ENCODE peak calls at places on chromosome 21, in nine cellular contexts. M is AG04449; A is CD8-positive, alpha-beta T cell; Q is cardiac muscle cell; J is GM23338; R is BJ; F is breast epithelium; V is right lobe of liver; X is astrocyte of the cerebellum. T is an unnamed sample.

GRCh38 chr21:42561742-42562141 is 48.1 kb downstream of the SLC37A1 start:
- DNase-seq in F (no peak), J (no peak), X (no peak), M (no peak), A (no peak), V (peak; percentile 25), Q (no peak), R (no peak), T (no peak)

GRCh38 chr21:46063227-46063626 is 34.7 kb upstream of the COL6A2 start:
- DNase-seq in A (no peak), Q (no peak), F (no peak), X (no peak), V (no peak), M (no peak), R (no peak), J (no peak), T (no peak)

GRCh38 chr21:28358702-28359101 is 634.0 kb downstream of the LTN1 start:
- DNase-seq in Q (no peak), V (no peak), M (no peak), R (no peak), X (no peak), F (no peak), J (no peak), A (no peak), T (no peak)

GRCh38 chr21:24658016-24658415 is 949.3 kb downstream of the MRPL39 start:
- DNase-seq in F (no peak), Q (no peak), M (no peak), X (no peak), V (no peak), R (no peak), A (no peak), J (no peak), T (no peak)

GRCh38 chr21:30491963-30492428 is at the start of gene KRTAP19-3:
- DNase-seq in V (no peak), A (no peak), Q (no peak), M (no peak), J (peak; percentile 6), X (no peak), R (no peak), F (no peak), T (no peak)

GRCh38 chr21:41958886-41959563 is 5.2 kb upstream of the C2CD2 start:
- DNase-seq in A (no peak), R (no peak), X (no peak), M (no peak), F (peak; percentile 82), Q (no peak), V (no peak), J (no peak), T (no peak)

GRCh38 chr21:28393279-28393678 is 599.4 kb downstream of the LTN1 start:
- DNase-seq in M (no peak), J (peak; percentile 9), Q (no peak), R (no peak), A (no peak), V (no peak), F (no peak), X (no peak), T (no peak)

GRCh38 chr21:40967771-40968170 is 120.8 kb upstream of the DSCAM start:
- DNase-seq in Q (no peak), F (no peak), R (no peak), X (no peak), M (no peak), J (peak; percentile 21), V (no peak), A (no peak), T (no peak)

GRCh38 chr21:41426656-41427311 is 745 bp downstream of the MX1 start:
- DNase-seq in A (no peak), M (no peak), J (peak; percentile 51), R (no peak), X (no peak), F (no peak), V (no peak), Q (no peak), T (no peak)

GRCh38 chr21:43188712-43189151 is 19.9 kb downstream of the CRYAA start:
- DNase-seq in V (peak; percentile 37), A (no peak), J (no peak), R (no peak), F (peak; percentile 86), M (no peak), X (no peak), Q (no peak), T (no peak)

GRCh38 chr21:21156919-21157318 is 158.7 kb downstream of the NCAM2 start:
- DNase-seq in M (no peak), A (no peak), F (no peak), Q (no peak), R (no peak), J (no peak), X (no peak), V (no peak), T (no peak)

GRCh38 chr21:42837421-42838211 is 41.7 kb downstream of the WDR4 start:
- DNase-seq in F (no peak), A (no peak), R (no peak), X (no peak), Q (no peak), J (peak; percentile 52), V (peak; percentile 62), M (no peak), T (no peak)

GRCh38 chr21:46066843-46067331 is 31.0 kb upstream of the COL6A2 start:
- DNase-seq in R (no peak), J (no peak), A (no peak), X (no peak), F (peak; percentile 17), M (no peak), Q (peak; percentile 33), V (no peak), T (no peak)

GRCh38 chr21:39874759-39875158 is 7.5 kb downstream of the PCP4 start:
- DNase-seq in A (no peak), J (no peak), R (no peak), V (no peak), M (no peak), F (no peak), X (no peak), Q (no peak), T (no peak)

DNA sequence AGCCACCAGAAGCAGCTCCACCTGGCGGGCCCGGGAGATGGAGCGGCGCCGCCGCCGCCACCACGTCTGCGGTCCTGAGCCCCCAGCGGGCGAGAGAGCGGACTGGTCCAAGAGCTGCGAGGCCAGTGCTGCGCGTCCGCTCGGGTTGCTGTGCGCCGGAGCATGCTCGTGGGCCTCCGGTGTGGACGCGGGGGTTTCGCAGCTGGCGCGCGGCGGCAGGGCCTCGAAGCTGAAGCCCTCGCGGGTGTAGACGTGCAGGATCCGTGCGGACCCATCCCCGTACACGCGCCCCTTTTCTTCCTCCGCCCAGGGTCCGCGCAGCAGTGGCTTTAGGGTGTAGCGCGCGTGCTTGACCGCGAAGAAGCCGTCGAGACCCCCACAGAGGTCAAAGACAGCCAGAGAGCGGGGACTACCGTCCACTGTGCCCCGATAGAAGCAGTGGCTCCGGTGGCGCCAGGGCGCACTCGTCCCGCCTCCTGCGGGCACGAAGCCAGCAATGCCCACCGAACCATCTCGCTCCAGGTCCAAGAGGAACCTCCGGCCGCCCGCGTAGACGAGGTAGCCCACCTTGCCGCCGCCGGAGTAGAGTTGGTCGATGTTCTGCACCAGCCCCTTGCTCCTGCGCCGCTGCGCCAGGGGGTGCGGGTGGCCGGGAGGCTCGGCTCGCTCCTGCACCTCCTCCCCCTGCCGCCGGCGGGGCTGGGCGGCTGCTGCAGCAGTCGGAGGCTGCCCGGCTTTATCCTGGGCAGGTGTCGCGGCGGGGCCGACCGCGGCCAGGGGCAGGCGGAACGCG is 1.1 kb downstream of the ADAMTS5 start:
- DNase-seq in A (no peak), M (no peak), Q (peak; percentile 56), V (peak; percentile 49), X (no peak), J (peak; percentile 89), R (no peak), F (peak; percentile 20), T (no peak)
- TF ChIP-seq CTCF in A (no peak), M (peak; percentile 68), Q (peak; percentile 40), V (peak; percentile 41), X (peak; percentile 46), J (peak; percentile 70), R (peak; percentile 53), F (no peak), T (peak; percentile 44)

GRCh38 chr21:34883501-34884271 is 165.4 kb downstream of the RUNX1 start:
- DNase-seq in A (no peak), X (no peak), Q (no peak), J (no peak), V (no peak), F (no peak), R (no peak), M (no peak), T (no peak)

GRCh38 chr21:34881894-34882371 is 167.2 kb downstream of the RUNX1 start:
- DNase-seq in F (no peak), J (no peak), X (no peak), Q (no peak), R (peak; percentile 79), V (no peak), M (peak; percentile 75), A (no peak), T (no peak)

GRCh38 chr21:34881421-34881820 is 167.7 kb downstream of the RUNX1 start:
- DNase-seq in M (peak; percentile 71), A (no peak), Q (no peak), F (no peak), J (no peak), R (no peak), V (no peak), X (no peak), T (no peak)

GRCh38 chr21:34884346-34884929 is 164.7 kb downstream of the RUNX1 start:
- DNase-seq in A (no peak), X (no peak), J (no peak), V (no peak), M (no peak), Q (no peak), R (no peak), F (no peak), T (no peak)

GRCh38 chr21:34882719-34883131 is 166.4 kb downstream of the RUNX1 start:
- DNase-seq in V (no peak), R (no peak), J (no peak), X (no peak), F (no peak), A (no peak), M (no peak), Q (no peak), T (no peak)
- H3K4me3 ChIP-seq in V (no peak overlapping the region), R (peak overlapping the region; percentile 97), J (no peak overlapping the region), X (peak overlapping the region; percentile 89), F (peak overlapping the region; percentile 80), A (no peak overlapping the region), M (peak overlapping the region; percentile 83), Q (no peak overlapping the region), T (peak overlapping the region; percentile 64)

GRCh38 chr21:37166733-37167132 is 93.7 kb downstream of the TTC3 start:
- DNase-seq in J (peak; percentile 72), M (no peak), V (no peak), F (no peak), R (no peak), X (peak; percentile 3), Q (peak; percentile 12), A (no peak), T (no peak)
- TF ChIP-seq CTCF in J (peak; percentile 71), M (no peak), V (peak; percentile 20), F (no peak), R (no peak), X (no peak), Q (no peak), A (no peak), T (peak; percentile 3)

DNA sequence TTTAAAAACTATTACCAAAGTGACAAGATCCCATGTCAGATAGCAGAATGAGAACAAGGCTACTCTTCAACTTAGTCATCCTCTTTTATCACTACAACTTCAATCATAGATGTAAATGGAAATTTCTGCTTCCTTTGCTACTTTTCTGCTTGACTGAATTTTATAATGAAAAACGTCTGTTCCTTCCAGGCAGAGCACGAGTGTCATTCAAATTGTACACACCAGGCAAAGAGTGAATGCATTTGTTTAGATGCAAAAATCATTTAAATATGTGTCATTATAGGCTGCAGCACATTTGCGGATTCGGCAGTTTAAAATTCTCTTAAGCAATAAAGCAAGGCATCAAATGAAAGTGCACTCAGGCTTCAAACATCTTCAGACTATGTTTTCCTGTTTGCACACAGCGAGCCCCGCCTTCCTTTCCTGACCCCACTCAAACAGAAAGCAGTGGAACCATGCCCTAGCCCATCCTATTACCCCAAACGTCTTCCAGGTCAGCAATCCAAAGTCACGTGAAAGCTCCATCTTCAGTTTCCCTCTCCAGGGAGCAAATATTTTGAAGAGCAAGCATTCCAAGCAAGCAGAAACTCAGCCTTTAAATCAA is 99.6 kb downstream of the APP start:
- DNase-seq in V (no peak), R (peak; percentile 6), X (peak; percentile 24), F (no peak), J (peak; percentile 67), A (no peak), Q (no peak), M (peak; percentile 53), T (peak; percentile 14)
- H3K4me3 ChIP-seq in V (no peak overlapping the region), R (peak overlapping the region; percentile 13), X (peak overlapping the region; percentile 0), F (no peak overlapping the region), J (peak overlapping the region; percentile 2), A (peak overlapping the region; percentile 34), Q (no peak overlapping the region), M (peak overlapping the region; percentile 44), T (no peak overlapping the region)

T was measured in HFF-Myc.